ENCODE peak calls at places on chromosome 3, in five cellular contexts. One of them, this sample, is unnamed.

GRCh38 chr3:60856299-60857046 is 394.8 kb downstream of the FHIT start:
- DNase-seq in CD8-positive, alpha-beta T cell: no peak
- DNase-seq in coronary artery: no peak
- DNase-seq in HFFc6: no peak
- DNase-seq in astrocyte of the spinal cord: no peak
- DNase-seq in this sample: no peak

GRCh38 chr3:64595253-64595694 is 92.5 kb downstream of the ADAMTS9 start:
- DNase-seq in CD8-positive, alpha-beta T cell: no peak
- DNase-seq in coronary artery: peak
- DNase-seq in HFFc6: peak
- DNase-seq in astrocyte of the spinal cord: peak
- DNase-seq in this sample: peak

GRCh38 chr3:46960081-46960701 is 16.4 kb downstream of the CCDC12 start:
- DNase-seq in CD8-positive, alpha-beta T cell: no peak
- DNase-seq in coronary artery: no peak
- DNase-seq in HFFc6: peak
- DNase-seq in astrocyte of the spinal cord: peak
- DNase-seq in this sample: peak

GRCh38 chr3:146247906-146248305 is 3.0 kb downstream of the PLSCR4 start:
- DNase-seq in CD8-positive, alpha-beta T cell: no peak
- DNase-seq in coronary artery: no peak
- DNase-seq in HFFc6: no peak
- DNase-seq in astrocyte of the spinal cord: no peak
- DNase-seq in this sample: no peak

GRCh38 chr3:125051715-125052581 is 3.8 kb downstream of the HEG1 start:
- DNase-seq in CD8-positive, alpha-beta T cell: peak
- DNase-seq in coronary artery: peak
- DNase-seq in HFFc6: peak
- DNase-seq in astrocyte of the spinal cord: peak
- DNase-seq in this sample: peak

GRCh38 chr3:197516517-197516889 is 39.3 kb downstream of the BDH1 start:
- DNase-seq in CD8-positive, alpha-beta T cell: no peak
- DNase-seq in coronary artery: no peak
- DNase-seq in HFFc6: peak
- DNase-seq in astrocyte of the spinal cord: peak
- DNase-seq in this sample: peak

GRCh38 chr3:115825046-115825445 is 201.7 kb downstream of the GAP43 start:
- DNase-seq in CD8-positive, alpha-beta T cell: no peak
- DNase-seq in coronary artery: no peak
- DNase-seq in HFFc6: peak
- DNase-seq in astrocyte of the spinal cord: peak
- DNase-seq in this sample: peak

GRCh38 chr3:128075516-128076464 is 23.6 kb downstream of the SEC61A1 start:
- DNase-seq in CD8-positive, alpha-beta T cell: peak
- DNase-seq in coronary artery: peak
- DNase-seq in HFFc6: peak
- DNase-seq in astrocyte of the spinal cord: peak
- DNase-seq in this sample: peak

GRCh38 chr3:150180349-150180748 is 209.7 kb upstream of the PFN2 start:
- DNase-seq in CD8-positive, alpha-beta T cell: no peak
- DNase-seq in coronary artery: no peak
- DNase-seq in HFFc6: peak
- DNase-seq in astrocyte of the spinal cord: peak
- DNase-seq in this sample: no peak

GRCh38 chr3:73512095-73512494 is 112.6 kb downstream of the PDZRN3 start:
- DNase-seq in CD8-positive, alpha-beta T cell: no peak
- DNase-seq in coronary artery: no peak
- DNase-seq in HFFc6: no peak
- DNase-seq in astrocyte of the spinal cord: peak
- DNase-seq in this sample: no peak

GRCh38 chr3:169812844-169813677 is at the start of the genes LRRC34 and LRRIQ4:
- DNase-seq in CD8-positive, alpha-beta T cell: peak
- DNase-seq in coronary artery: peak
- DNase-seq in HFFc6: peak
- DNase-seq in astrocyte of the spinal cord: peak
- DNase-seq in this sample: no peak

GRCh38 chr3:4309476-4310121 is 6.4 kb downstream of the SETMAR start:
- DNase-seq in CD8-positive, alpha-beta T cell: no peak
- DNase-seq in coronary artery: no peak
- DNase-seq in HFFc6: no peak
- DNase-seq in astrocyte of the spinal cord: no peak
- DNase-seq in this sample: no peak

GRCh38 chr3:62954579-62954978 is 79.4 kb upstream of the CADPS start:
- DNase-seq in CD8-positive, alpha-beta T cell: no peak
- DNase-seq in coronary artery: no peak
- DNase-seq in HFFc6: no peak
- DNase-seq in astrocyte of the spinal cord: no peak
- DNase-seq in this sample: no peak

GRCh38 chr3:72761410-72761809 is 86.8 kb downstream of the SHQ1 start:
- DNase-seq in CD8-positive, alpha-beta T cell: no peak
- DNase-seq in coronary artery: no peak
- DNase-seq in HFFc6: no peak
- DNase-seq in astrocyte of the spinal cord: no peak
- DNase-seq in this sample: no peak

GRCh38 chr3:142022381-142022780 is 127.0 kb downstream of the TFDP2 start:
- DNase-seq in CD8-positive, alpha-beta T cell: no peak
- DNase-seq in coronary artery: no peak
- DNase-seq in HFFc6: peak
- DNase-seq in astrocyte of the spinal cord: peak
- DNase-seq in this sample: no peak

GRCh38 chr3:17535173-17535730 is 207.2 kb downstream of the TBC1D5 start:
- DNase-seq in CD8-positive, alpha-beta T cell: no peak
- DNase-seq in coronary artery: no peak
- DNase-seq in HFFc6: no peak
- DNase-seq in astrocyte of the spinal cord: no peak
- DNase-seq in this sample: no peak

GRCh38 chr3:21942328-21942727 is 191.3 kb upstream of the ZNF385D start:
- DNase-seq in CD8-positive, alpha-beta T cell: no peak
- DNase-seq in coronary artery: no peak
- DNase-seq in HFFc6: peak
- DNase-seq in astrocyte of the spinal cord: peak
- DNase-seq in this sample: no peak

GRCh38 chr3:180358179-180358578 is 243.8 kb upstream of the TTC14 start:
- DNase-seq in CD8-positive, alpha-beta T cell: no peak
- DNase-seq in coronary artery: no peak
- DNase-seq in HFFc6: peak
- DNase-seq in astrocyte of the spinal cord: peak
- DNase-seq in this sample: no peak

GRCh38 chr3:33505027-33505426 is 64.8 kb upstream of the UBP1 start:
- DNase-seq in CD8-positive, alpha-beta T cell: no peak
- DNase-seq in coronary artery: no peak
- DNase-seq in HFFc6: no peak
- DNase-seq in astrocyte of the spinal cord: no peak
- DNase-seq in this sample: no peak

GRCh38 chr3:174382876-174383275 is 476.3 kb upstream of the NAALADL2 start:
- DNase-seq in CD8-positive, alpha-beta T cell: no peak
- DNase-seq in coronary artery: no peak
- DNase-seq in HFFc6: no peak
- DNase-seq in astrocyte of the spinal cord: no peak
- DNase-seq in this sample: no peak

GRCh38 chr3:142724682-142725351 is 983 bp downstream of the TRPC1 start:
- DNase-seq in CD8-positive, alpha-beta T cell: peak
- DNase-seq in coronary artery: peak
- DNase-seq in HFFc6: peak
- DNase-seq in astrocyte of the spinal cord: peak
- DNase-seq in this sample: peak

GRCh38 chr3:70501596-70501995 is 189.2 kb upstream of the MDFIC2 start:
- DNase-seq in CD8-positive, alpha-beta T cell: no peak
- DNase-seq in coronary artery: no peak
- DNase-seq in HFFc6: no peak
- DNase-seq in astrocyte of the spinal cord: no peak
- DNase-seq in this sample: no peak

GRCh38 chr3:71145954-71146353 is 437.6 kb downstream of the FOXP1 start:
- DNase-seq in CD8-positive, alpha-beta T cell: no peak
- DNase-seq in coronary artery: no peak
- DNase-seq in HFFc6: no peak
- DNase-seq in astrocyte of the spinal cord: no peak
- DNase-seq in this sample: no peak

GRCh38 chr3:134427400-134428111 is 53.3 kb upstream of the AMOTL2 start:
- DNase-seq in CD8-positive, alpha-beta T cell: no peak
- DNase-seq in coronary artery: no peak
- DNase-seq in HFFc6: peak
- DNase-seq in astrocyte of the spinal cord: peak
- DNase-seq in this sample: peak

GRCh38 chr3:65303431-65303830 is 615.6 kb upstream of the ADAMTS9 start:
- DNase-seq in CD8-positive, alpha-beta T cell: no peak
- DNase-seq in coronary artery: no peak
- DNase-seq in HFFc6: no peak
- DNase-seq in astrocyte of the spinal cord: no peak
- DNase-seq in this sample: no peak

GRCh38 chr3:98613616-98614015 is 20.2 kb upstream of the CPOX start:
- DNase-seq in CD8-positive, alpha-beta T cell: no peak
- DNase-seq in coronary artery: no peak
- DNase-seq in HFFc6: no peak
- DNase-seq in astrocyte of the spinal cord: peak
- DNase-seq in this sample: no peak

DNA sequence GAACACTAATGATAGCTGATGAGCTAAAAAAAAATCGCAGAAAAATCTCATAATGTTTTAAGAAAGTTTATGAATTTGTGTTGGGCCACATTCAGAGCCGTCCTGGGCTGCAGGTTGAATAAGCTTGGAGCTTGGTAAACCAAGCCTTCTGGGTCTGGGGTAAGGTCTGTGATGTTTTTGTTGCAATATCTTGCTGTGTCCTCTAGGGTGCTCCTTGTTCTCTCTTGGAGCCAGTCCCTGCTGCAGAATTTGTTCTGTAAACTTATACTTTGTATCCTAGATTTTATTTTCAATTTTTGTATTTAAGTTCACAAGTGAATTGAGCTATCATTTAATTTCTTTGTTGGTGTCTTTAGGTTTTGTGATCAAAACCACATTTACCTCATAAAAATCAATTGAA is 143.7 kb downstream of the NR1D2 start:
- DNase-seq in CD8-positive, alpha-beta T cell: no peak
- DNase-seq in coronary artery: no peak
- DNase-seq in HFFc6: peak
- DNase-seq in astrocyte of the spinal cord: peak
- DNase-seq in this sample: peak
- TF ChIP-seq CTCF in CD8-positive, alpha-beta T cell: no peak
- TF ChIP-seq CTCF in coronary artery: no peak
- TF ChIP-seq CTCF in HFFc6: peak
- TF ChIP-seq CTCF in astrocyte of the spinal cord: peak
- TF ChIP-seq CTCF in this sample: peak

GRCh38 chr3:189950258-189950657 is 170.4 kb downstream of the P3H2 start:
- DNase-seq in CD8-positive, alpha-beta T cell: no peak
- DNase-seq in coronary artery: no peak
- DNase-seq in HFFc6: no peak
- DNase-seq in astrocyte of the spinal cord: no peak
- DNase-seq in this sample: no peak
- TF ChIP-seq CTCF in CD8-positive, alpha-beta T cell: no peak
- TF ChIP-seq CTCF in coronary artery: no peak
- TF ChIP-seq CTCF in HFFc6: peak
- TF ChIP-seq CTCF in astrocyte of the spinal cord: peak
- TF ChIP-seq CTCF in this sample: no peak

GRCh38 chr3:113275876-113276580 is 64.7 kb downstream of the BOC start:
- DNase-seq in CD8-positive, alpha-beta T cell: no peak
- DNase-seq in coronary artery: no peak
- DNase-seq in HFFc6: peak
- DNase-seq in astrocyte of the spinal cord: peak
- DNase-seq in this sample: peak
- TF ChIP-seq CTCF in CD8-positive, alpha-beta T cell: no peak
- TF ChIP-seq CTCF in coronary artery: no peak
- TF ChIP-seq CTCF in HFFc6: peak
- TF ChIP-seq CTCF in astrocyte of the spinal cord: peak
- TF ChIP-seq CTCF in this sample: no peak

DNA sequence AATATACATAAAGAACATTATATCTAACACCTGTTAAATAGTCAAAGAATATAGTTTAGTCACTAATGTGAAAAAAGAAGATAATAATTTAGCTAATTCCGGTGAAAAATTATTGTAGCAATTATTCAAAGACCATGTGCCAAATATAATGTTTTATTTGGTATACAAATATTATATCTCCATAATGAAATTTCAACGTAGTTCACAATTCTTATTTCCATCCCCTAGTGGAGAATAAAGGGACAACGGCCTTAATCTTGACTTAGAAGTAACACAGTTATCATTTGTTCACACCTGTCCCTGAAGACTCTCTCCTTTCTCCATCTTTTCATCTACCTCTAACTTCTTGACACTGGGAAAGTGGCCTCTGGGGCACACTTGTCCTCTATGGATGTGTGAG is 213.4 kb downstream of the ERC2 start:
- DNase-seq in CD8-positive, alpha-beta T cell: no peak
- DNase-seq in coronary artery: no peak
- DNase-seq in HFFc6: no peak
- DNase-seq in astrocyte of the spinal cord: no peak
- DNase-seq in this sample: no peak
- TF ChIP-seq CTCF in CD8-positive, alpha-beta T cell: no peak
- TF ChIP-seq CTCF in coronary artery: no peak
- TF ChIP-seq CTCF in HFFc6: peak
- TF ChIP-seq CTCF in astrocyte of the spinal cord: peak
- TF ChIP-seq CTCF in this sample: peak

DNA sequence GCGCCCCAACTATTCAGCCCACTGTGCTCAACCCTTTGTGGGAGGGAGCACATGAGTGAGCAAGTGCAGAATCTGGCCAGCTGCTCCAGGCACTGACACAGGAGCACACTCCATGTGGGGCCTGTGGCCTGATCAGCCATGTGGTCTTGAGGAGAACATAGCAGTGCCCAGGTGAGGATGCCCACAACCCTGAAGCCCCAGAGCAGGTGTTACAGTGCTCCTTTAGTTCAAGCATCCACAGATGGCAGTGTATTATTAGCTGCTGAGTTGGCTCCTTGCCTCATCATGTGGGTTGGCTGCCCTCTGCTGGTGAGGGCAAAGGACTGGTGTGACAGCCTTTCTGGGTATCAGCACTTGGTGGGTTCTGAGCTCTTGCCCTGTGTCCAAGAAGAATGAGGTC is 1588.2 kb downstream of the SI start:
- DNase-seq in CD8-positive, alpha-beta T cell: no peak
- DNase-seq in coronary artery: no peak
- DNase-seq in HFFc6: no peak
- DNase-seq in astrocyte of the spinal cord: peak
- DNase-seq in this sample: peak
- TF ChIP-seq CTCF in CD8-positive, alpha-beta T cell: no peak
- TF ChIP-seq CTCF in coronary artery: no peak
- TF ChIP-seq CTCF in HFFc6: peak
- TF ChIP-seq CTCF in astrocyte of the spinal cord: peak
- TF ChIP-seq CTCF in this sample: peak

DNA sequence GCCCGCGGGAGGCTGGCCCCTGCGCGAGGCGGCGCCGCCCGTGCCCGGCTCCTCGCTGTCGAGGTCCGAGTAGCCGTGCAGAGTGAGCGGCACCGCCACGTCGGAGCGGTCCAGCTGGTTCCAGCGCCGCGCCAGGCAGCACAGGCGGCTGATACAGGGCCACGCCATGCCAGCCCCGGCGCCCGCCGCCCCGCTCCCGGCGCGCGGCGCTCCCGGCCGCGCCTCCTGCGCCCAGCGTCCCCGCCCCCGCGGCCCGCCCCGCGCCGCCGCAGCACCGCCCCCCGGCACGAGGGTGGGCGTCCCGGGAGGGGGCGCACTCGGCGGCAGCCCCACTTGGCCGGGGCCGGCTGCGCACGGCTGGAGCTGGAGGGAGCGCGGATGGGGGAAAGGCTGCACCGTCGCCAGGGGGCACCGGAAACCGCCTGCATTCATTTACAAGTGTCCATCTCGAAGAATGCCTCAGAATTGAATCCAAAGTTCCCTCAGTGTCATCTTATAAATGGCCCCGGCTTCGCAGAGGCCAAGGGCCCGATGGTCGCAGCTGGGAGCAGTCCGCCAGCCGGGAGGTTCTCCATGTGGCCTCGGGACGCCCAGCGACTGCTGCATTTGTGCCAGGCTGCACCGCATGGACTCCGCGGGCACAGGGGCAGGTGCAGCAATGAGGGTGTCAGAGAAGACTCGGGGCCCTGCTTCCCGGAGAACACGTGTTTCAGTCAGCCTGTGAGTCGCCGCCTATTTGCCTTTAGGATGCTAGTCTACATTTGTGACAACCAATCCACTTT is at the start of gene MAP6D1:
- DNase-seq in CD8-positive, alpha-beta T cell: no peak
- DNase-seq in coronary artery: no peak
- DNase-seq in HFFc6: peak
- DNase-seq in astrocyte of the spinal cord: peak
- DNase-seq in this sample: peak
- TF ChIP-seq CTCF in CD8-positive, alpha-beta T cell: no peak
- TF ChIP-seq CTCF in coronary artery: no peak
- TF ChIP-seq CTCF in HFFc6: peak
- TF ChIP-seq CTCF in astrocyte of the spinal cord: peak
- TF ChIP-seq CTCF in this sample: peak

This sample was measured in RWPE1.